ENCODE peak calls at places on chromosomes 16 and 17, in ten cellular contexts. J, T, U, E, B, H, K, D, Z and M are unnamed samples.

GRCh38 chr16:17273142-17273561 is 197.6 kb downstream of the XYLT1 start:
- DNase-seq in J (no peak), T (peak; percentile 94), U (no peak), E (peak; percentile 72), B (peak; percentile 29), H (no peak), K (peak; percentile 91), D (peak; percentile 34), Z (no peak), M (no peak)

GRCh38 chr17:64777413-64778101 is 115.5 kb upstream of the SMURF2 start:
- DNase-seq in J (no peak), T (no peak), U (no peak), E (no peak), B (no peak), H (peak; percentile 81), K (no peak), D (no peak), Z (no peak), M (no peak)

GRCh38 chr16:80671281-80671849 is 130.6 kb downstream of the DYNLRB2 start:
- DNase-seq in J (no peak), T (no peak), U (no peak), E (no peak), B (no peak), H (no peak), K (no peak), D (no peak), Z (no peak), M (no peak)

GRCh38 chr17:41464682-41465081 is 2.5 kb downstream of the KRT32 start:
- DNase-seq in J (no peak), T (peak; percentile 91), U (no peak), E (no peak), B (peak; percentile 99), H (peak; percentile 63), K (peak; percentile 92), D (peak; percentile 78), Z (no peak), M (no peak)

GRCh38 chr16:22250522-22250921 is 44.4 kb downstream of the EEF2K start:
- DNase-seq in J (no peak), T (no peak), U (no peak), E (no peak), B (no peak), H (no peak), K (peak; percentile 30), D (no peak), Z (no peak), M (no peak)

GRCh38 chr17:73156166-73156840 is 8.5 kb upstream of the SSTR2 start:
- DNase-seq in J (peak; percentile 65), T (peak; percentile 68), U (no peak), E (peak; percentile 90), B (peak; percentile 42), H (peak; percentile 86), K (peak; percentile 92), D (peak; percentile 74), Z (peak; percentile 68), M (peak; percentile 90)

GRCh38 chr16:53704445-53704813 is 473 bp downstream of the FTO start:
- DNase-seq in J (no peak), T (no peak), U (no peak), E (no peak), B (no peak), H (no peak), K (no peak), D (no peak), Z (no peak), M (no peak)

GRCh38 chr17:20063665-20064648 is 54.8 kb downstream of the SPECC1 start:
- DNase-seq in J (no peak), T (peak; percentile 87), U (peak; percentile 50), E (no peak), B (peak; percentile 89), H (peak; percentile 87), K (peak; percentile 92), D (peak; percentile 54), Z (no peak), M (peak; percentile 9)

GRCh38 chr17:4900231-4901107 is 1.1 kb downstream of the C17orf107 start:
- DNase-seq in J (no peak), T (no peak), U (no peak), E (peak; percentile 65), B (no peak), H (peak; percentile 77), K (no peak), D (no peak), Z (peak; percentile 22), M (no peak)

GRCh38 chr17:80111702-80112470 is 10.5 kb downstream of the GAA start:
- DNase-seq in J (no peak), T (no peak), U (no peak), E (peak; percentile 15), B (no peak), H (no peak), K (peak; percentile 7), D (no peak), Z (no peak), M (no peak)

GRCh38 chr17:80438806-80439205 is 23.8 kb downstream of the ENDOV start:
- DNase-seq in J (no peak), T (no peak), U (no peak), E (no peak), B (no peak), H (peak; percentile 31), K (no peak), D (no peak), Z (no peak), M (no peak)

GRCh38 chr17:10295728-10296343 is 77.0 kb downstream of the MYH13 start:
- DNase-seq in J (peak; percentile 60), T (peak; percentile 33), U (no peak), E (peak; percentile 84), B (peak; percentile 34), H (peak; percentile 71), K (peak; percentile 82), D (peak; percentile 7), Z (peak; percentile 80), M (peak; percentile 85)

GRCh38 chr17:64658931-64659330 is 3.2 kb downstream of the SMURF2 start:
- DNase-seq in J (no peak), T (peak; percentile 90), U (no peak), E (no peak), B (peak; percentile 65), H (no peak), K (no peak), D (peak; percentile 63), Z (no peak), M (no peak)

GRCh38 chr16:62370445-62370844 is 334.2 kb upstream of the CDH8 start:
- DNase-seq in J (no peak), T (no peak), U (no peak), E (no peak), B (no peak), H (no peak), K (no peak), D (no peak), Z (no peak), M (no peak)

GRCh38 chr17:28524476-28525415 is 18.6 kb downstream of the FOXN1 start:
- DNase-seq in J (no peak), T (peak; percentile 78), U (no peak), E (no peak), B (peak; percentile 82), H (peak; percentile 35), K (peak; percentile 78), D (peak; percentile 35), Z (no peak), M (no peak)

GRCh38 chr17:63329876-63330275 is 116.2 kb downstream of the CYB561 start:
- DNase-seq in J (no peak), T (no peak), U (no peak), E (no peak), B (no peak), H (no peak), K (no peak), D (no peak), Z (no peak), M (no peak)

GRCh38 chr16:17313085-17313611 is 157.6 kb downstream of the XYLT1 start:
- DNase-seq in J (no peak), T (peak; percentile 28), U (no peak), E (no peak), B (no peak), H (peak; percentile 83), K (peak; percentile 59), D (no peak), Z (peak; percentile 34), M (peak; percentile 93)

GRCh38 chr17:80797741-80798594 is 193.7 kb upstream of the CHMP6 start:
- DNase-seq in J (no peak), T (no peak), U (no peak), E (no peak), B (no peak), H (no peak), K (no peak), D (no peak), Z (no peak), M (no peak)

GRCh38 chr16:11497329-11497805 is 89.4 kb downstream of the LITAF start:
- DNase-seq in J (peak; percentile 41), T (peak; percentile 56), U (peak; percentile 81), E (peak; percentile 65), B (peak; percentile 94), H (peak; percentile 96), K (peak; percentile 85), D (peak; percentile 58), Z (no peak), M (peak; percentile 69)

GRCh38 chr17:39754958-39755549 is 17.3 kb downstream of the GRB7 start:
- DNase-seq in J (no peak), T (no peak), U (no peak), E (peak; percentile 66), B (no peak), H (no peak), K (no peak), D (no peak), Z (no peak), M (no peak)

GRCh38 chr16:57941016-57941656 is 29.8 kb downstream of the CNGB1 start:
- DNase-seq in J (no peak), T (no peak), U (no peak), E (no peak), B (peak; percentile 32), H (peak; percentile 84), K (no peak), D (no peak), Z (no peak), M (no peak)

GRCh38 chr16:82748026-82748425 is 121.3 kb downstream of the CDH13 start:
- DNase-seq in J (no peak), T (peak; percentile 66), U (no peak), E (no peak), B (no peak), H (peak; percentile 70), K (peak; percentile 69), D (peak; percentile 65), Z (no peak), M (no peak)

GRCh38 chr17:65208753-65209152 is 71.6 kb downstream of the RGS9 start:
- DNase-seq in J (no peak), T (no peak), U (no peak), E (no peak), B (no peak), H (no peak), K (no peak), D (no peak), Z (no peak), M (peak; percentile 89)

GRCh38 chr17:48439473-48439872 is 9.5 kb upstream of the SKAP1 start:
- DNase-seq in J (no peak), T (no peak), U (no peak), E (no peak), B (no peak), H (no peak), K (no peak), D (no peak), Z (no peak), M (no peak)

GRCh38 chr17:29980261-29980660 is 38.8 kb downstream of the EFCAB5 start:
- DNase-seq in J (no peak), T (no peak), U (no peak), E (no peak), B (no peak), H (no peak), K (no peak), D (no peak), Z (no peak), M (no peak)

GRCh38 chr16:8600144-8600856 is 10.0 kb upstream of the TMEM114 start:
- DNase-seq in J (no peak), T (no peak), U (no peak), E (no peak), B (no peak), H (no peak), K (no peak), D (no peak), Z (no peak), M (no peak)